ENCODE peak calls at places on chromosome 21, in six cellular contexts. O, I, S, X, A and W are unnamed samples.

GRCh38 chr21:22791986-22792560 is 1793.9 kb downstream of the NCAM2 start:
- DNase-seq in O (peak; percentile 37), I (peak; percentile 12), S (peak; percentile 0), X (no peak), A (peak; percentile 34), W (no peak)

GRCh38 chr21:45981154-45981606 is 390 bp upstream of the COL6A1 start:
- DNase-seq in O (peak; percentile 91), I (peak; percentile 47), S (peak; percentile 63), X (peak; percentile 96), A (peak; percentile 69), W (peak; percentile 73)

GRCh38 chr21:42031241-42031640 is 21.1 kb upstream of the ZBTB21 start:
- DNase-seq in O (no peak), I (no peak), S (no peak), X (peak; percentile 17), A (no peak), W (no peak)

GRCh38 chr21:37445228-37445627 is 78.7 kb downstream of the DYRK1A start:
- DNase-seq in O (no peak), I (no peak), S (no peak), X (no peak), A (no peak), W (no peak)

GRCh38 chr21:37008705-37009104 is 2.2 kb downstream of the RIPPLY3 start:
- DNase-seq in O (no peak), I (no peak), S (no peak), X (no peak), A (no peak), W (no peak)

GRCh38 chr21:18545908-18546307 is 142.3 kb upstream of the TMPRSS15 start:
- DNase-seq in O (no peak), I (no peak), S (no peak), X (no peak), A (no peak), W (no peak)

GRCh38 chr21:46542588-46543092 is 62.2 kb downstream of the S100B start:
- DNase-seq in O (no peak), I (no peak), S (no peak), X (peak; percentile 54), A (no peak), W (no peak)

GRCh38 chr21:27580276-27580675 is 613.4 kb upstream of the ADAMTS5 start:
- DNase-seq in O (no peak), I (no peak), S (no peak), X (no peak), A (no peak), W (no peak)

GRCh38 chr21:16169810-16170209 is 440.0 kb downstream of the USP25 start:
- DNase-seq in O (no peak), I (no peak), S (no peak), X (no peak), A (no peak), W (no peak)

GRCh38 chr21:18711662-18712061 is 308.1 kb upstream of the TMPRSS15 start:
- DNase-seq in O (no peak), I (no peak), S (no peak), X (no peak), A (no peak), W (no peak)

GRCh38 chr21:46307625-46308024 is 16.0 kb downstream of the C21orf58 start:
- DNase-seq in O (no peak), I (no peak), S (no peak), X (no peak), A (no peak), W (no peak)

GRCh38 chr21:37463083-37463780 is 96.7 kb downstream of the DYRK1A start:
- DNase-seq in O (peak; percentile 41), I (peak; percentile 32), S (peak; percentile 17), X (no peak), A (no peak), W (no peak)

DNA sequence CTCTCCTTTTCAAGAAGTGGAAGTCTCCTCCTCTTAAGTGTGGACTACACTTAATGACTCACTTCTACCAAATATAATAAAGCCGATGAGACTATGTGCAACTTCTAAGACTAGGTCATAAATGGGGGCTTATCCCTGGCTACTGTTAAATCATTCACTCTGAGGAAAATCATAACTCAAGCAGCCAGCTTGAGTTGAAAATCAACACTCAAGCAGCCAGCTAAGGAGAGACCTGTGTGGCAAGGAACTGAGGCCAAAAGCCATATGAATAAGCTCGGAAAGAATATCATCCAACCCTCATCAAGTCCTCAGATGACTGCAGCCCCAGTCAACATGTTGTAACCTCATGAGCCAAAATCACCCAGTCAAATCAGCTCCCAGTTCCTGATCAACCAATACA is 49.7 kb upstream of the PSMG1 start:
- DNase-seq in O (no peak), I (no peak), S (no peak), X (no peak), A (no peak), W (no peak)
- TF ChIP-seq CTCF in O (no peak), I (no peak), S (no peak), X (no peak), A (no peak), W (no peak)

GRCh38 chr21:39676054-39676771 is 63.5 kb downstream of the B3GALT5 start:
- DNase-seq in O (no peak), I (peak; percentile 17), S (peak; percentile 25), X (peak; percentile 91), A (no peak), W (peak; percentile 31)
- TF ChIP-seq EP300 in O (no peak), I (no peak), S (no peak), X (peak; percentile 89), A (no peak), W (peak; percentile 71)

DNA sequence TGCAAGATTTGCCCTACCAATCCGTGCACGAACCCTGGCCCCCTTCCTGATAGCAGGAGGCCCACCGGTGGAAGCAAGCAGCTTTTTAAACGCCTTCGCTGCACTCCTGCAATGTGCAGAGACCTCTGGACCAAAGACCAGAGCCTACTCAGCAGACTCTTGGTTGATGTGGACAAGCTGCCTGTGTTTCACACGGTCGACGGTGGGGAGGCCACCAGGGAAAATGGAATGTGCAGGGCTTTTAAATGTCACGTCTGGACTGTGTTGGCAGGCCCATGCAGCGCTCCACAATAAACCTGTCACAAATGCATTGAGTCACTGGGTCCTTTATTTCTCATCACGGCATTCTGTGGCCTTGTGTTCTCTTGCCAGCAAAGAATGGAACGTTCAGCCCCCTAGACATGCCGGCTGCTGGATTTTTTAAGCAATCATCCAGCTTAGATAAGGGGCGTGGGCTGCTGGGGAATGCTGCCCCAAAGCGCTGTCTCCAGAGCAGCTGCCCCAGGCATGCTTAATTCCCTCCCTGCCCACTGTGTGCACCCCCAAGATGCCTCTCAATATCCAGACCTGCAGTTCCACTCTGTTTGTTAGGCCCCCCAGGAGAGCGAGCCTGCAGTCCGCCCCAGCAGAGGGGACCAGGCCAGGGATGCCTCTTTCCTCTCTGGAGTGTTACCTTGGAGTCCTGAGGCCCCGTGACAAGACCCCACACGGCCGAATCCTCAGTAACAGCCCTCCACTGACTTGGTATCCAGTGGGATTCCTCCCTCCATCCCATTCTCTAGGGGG is 71.3 kb downstream of the ATP5PO start:
- DNase-seq in O (no peak), I (peak; percentile 40), S (no peak), X (no peak), A (no peak), W (no peak)
- H3K27ac ChIP-seq in O (no peak overlapping the region), I (no peak overlapping the region), S (no peak overlapping the region), X (peak overlapping the region; percentile 55), A (peak overlapping the region; percentile 67), W (no peak overlapping the region)

GRCh38 chr21:24045775-24046215 is 1561.5 kb downstream of the MRPL39 start:
- DNase-seq in O (peak; percentile 5), I (no peak), S (no peak), X (peak; percentile 70), A (peak; percentile 68), W (peak; percentile 10)
- TF ChIP-seq CTCF in O (peak; percentile 26), I (no peak), S (no peak), X (no peak), A (no peak), W (peak; percentile 9)

GRCh38 chr21:33642027-33642895 is at the start of gene ITSN1:
- DNase-seq in O (peak; percentile 100), I (peak; percentile 98), S (peak; percentile 79), X (peak; percentile 100), A (peak; percentile 100), W (peak; percentile 100)
- TF ChIP-seq EP300 in O (peak; percentile 5), I (no peak), S (no peak), X (no peak), A (peak; percentile 92), W (no peak)